ENCODE peak calls at places on chromosomes 4 and X, in four cellular contexts. One of them, this sample, is unnamed. For H3K4me1 and H3K9me3, the result is how much of the 10 kb centered on the place peaks cover.

GRCh38 chrX:48493890-48494364 is 14.9 kb upstream of the PORCN start:
- DNase-seq in SK-N-SH: no peak
- DNase-seq in lower lobe of right lung: no peak
- DNase-seq in body of pancreas: peak
- DNase-seq in this sample: peak

GRCh38 chr4:175309041-175309440 is 390.9 kb downstream of the ADAM29 start:
- DNase-seq in SK-N-SH: no peak
- DNase-seq in lower lobe of right lung: no peak
- DNase-seq in body of pancreas: no peak
- DNase-seq in this sample: no peak

GRCh38 chr4:112031712-112032328 is 113.4 kb upstream of the FAM241A start:
- DNase-seq in SK-N-SH: peak
- DNase-seq in lower lobe of right lung: no peak
- DNase-seq in body of pancreas: peak
- DNase-seq in this sample: peak

GRCh38 chr4:108113229-108113628 is 55.5 kb downstream of the LEF1 start:
- DNase-seq in SK-N-SH: no peak
- DNase-seq in lower lobe of right lung: no peak
- DNase-seq in body of pancreas: no peak
- DNase-seq in this sample: no peak

GRCh38 chr4:5710065-5710961 is 688 bp upstream of the EVC start:
- DNase-seq in SK-N-SH: peak
- DNase-seq in lower lobe of right lung: no peak
- DNase-seq in body of pancreas: no peak
- DNase-seq in this sample: no peak

GRCh38 chr4:115484479-115484878 is 371.1 kb upstream of the NDST4 start:
- DNase-seq in SK-N-SH: no peak
- DNase-seq in lower lobe of right lung: no peak
- DNase-seq in body of pancreas: no peak
- DNase-seq in this sample: no peak

GRCh38 chr4:35900608-35901243 is 343.6 kb downstream of the ARAP2 start:
- DNase-seq in SK-N-SH: no peak
- DNase-seq in lower lobe of right lung: no peak
- DNase-seq in body of pancreas: peak
- DNase-seq in this sample: no peak

GRCh38 chrX:97065066-97065465 is 181.4 kb downstream of the RPA4 start:
- DNase-seq in SK-N-SH: no peak
- DNase-seq in lower lobe of right lung: no peak
- DNase-seq in body of pancreas: no peak
- DNase-seq in this sample: no peak

GRCh38 chr4:13635281-13635799 is 7.8 kb upstream of the BOD1L1 start:
- DNase-seq in SK-N-SH: no peak
- DNase-seq in lower lobe of right lung: no peak
- DNase-seq in body of pancreas: no peak
- DNase-seq in this sample: no peak

GRCh38 chrX:16319929-16320328 is 152.6 kb downstream of the MAGEB17 start:
- DNase-seq in SK-N-SH: no peak
- DNase-seq in lower lobe of right lung: no peak
- DNase-seq in body of pancreas: no peak
- DNase-seq in this sample: no peak

GRCh38 chr4:5004496-5004895 is 14.8 kb downstream of the CYTL1 start:
- DNase-seq in SK-N-SH: no peak
- DNase-seq in lower lobe of right lung: no peak
- DNase-seq in body of pancreas: no peak
- DNase-seq in this sample: no peak

GRCh38 chr4:1208970-1209704 is 36.8 kb upstream of the SPON2 start:
- DNase-seq in SK-N-SH: no peak
- DNase-seq in lower lobe of right lung: peak
- DNase-seq in body of pancreas: no peak
- DNase-seq in this sample: peak

GRCh38 chr4:113411496-113411938 is 350.0 kb downstream of the CAMK2D start:
- DNase-seq in SK-N-SH: no peak
- DNase-seq in lower lobe of right lung: no peak
- DNase-seq in body of pancreas: no peak
- DNase-seq in this sample: no peak

GRCh38 chr4:21554510-21554909 is 394.1 kb downstream of the KCNIP4 start:
- DNase-seq in SK-N-SH: peak
- DNase-seq in lower lobe of right lung: no peak
- DNase-seq in body of pancreas: no peak
- DNase-seq in this sample: no peak

GRCh38 chr4:156799121-156799589 is 172.4 kb downstream of the PDGFC start:
- DNase-seq in SK-N-SH: no peak
- DNase-seq in lower lobe of right lung: no peak
- DNase-seq in body of pancreas: no peak
- DNase-seq in this sample: no peak

GRCh38 chr4:81606796-81607550 is 135.3 kb upstream of the RASGEF1B start:
- DNase-seq in SK-N-SH: no peak
- DNase-seq in lower lobe of right lung: peak
- DNase-seq in body of pancreas: no peak
- DNase-seq in this sample: peak

GRCh38 chr4:67273676-67274075 is 271.6 kb downstream of the CENPC start:
- DNase-seq in SK-N-SH: no peak
- DNase-seq in lower lobe of right lung: no peak
- DNase-seq in body of pancreas: no peak
- DNase-seq in this sample: no peak

GRCh38 chrX:111283446-111283845 is 13.2 kb upstream of the CAPN6 start:
- DNase-seq in SK-N-SH: no peak
- DNase-seq in lower lobe of right lung: no peak
- DNase-seq in body of pancreas: no peak
- DNase-seq in this sample: no peak

GRCh38 chrX:13357925-13358324 is 38.1 kb upstream of the ATXN3L start:
- DNase-seq in SK-N-SH: no peak
- DNase-seq in lower lobe of right lung: no peak
- DNase-seq in body of pancreas: no peak
- DNase-seq in this sample: peak

GRCh38 chr4:138798404-138798803 is 217.2 kb upstream of the NOCT start:
- DNase-seq in SK-N-SH: no peak
- DNase-seq in lower lobe of right lung: no peak
- DNase-seq in body of pancreas: no peak
- DNase-seq in this sample: no peak

GRCh38 chr4:52635130-52635529 is 24.0 kb downstream of the USP46 start:
- DNase-seq in SK-N-SH: no peak
- DNase-seq in lower lobe of right lung: no peak
- DNase-seq in body of pancreas: no peak
- DNase-seq in this sample: no peak

GRCh38 chr4:65089666-65090065 is 580.6 kb downstream of the EPHA5 start:
- DNase-seq in SK-N-SH: no peak
- DNase-seq in lower lobe of right lung: no peak
- DNase-seq in body of pancreas: no peak
- DNase-seq in this sample: no peak

GRCh38 chr4:155960522-155960921 is 6.9 kb upstream of the CTSO start:
- DNase-seq in SK-N-SH: no peak
- DNase-seq in lower lobe of right lung: no peak
- DNase-seq in body of pancreas: no peak
- DNase-seq in this sample: no peak

GRCh38 chr4:15234101-15234500 is 193.7 kb upstream of the C1QTNF7 start:
- DNase-seq in SK-N-SH: no peak
- DNase-seq in lower lobe of right lung: no peak
- DNase-seq in body of pancreas: no peak
- DNase-seq in this sample: no peak

GRCh38 chr4:101178731-101179130 is 168.6 kb downstream of the PPP3CA start:
- DNase-seq in SK-N-SH: no peak
- DNase-seq in lower lobe of right lung: no peak
- DNase-seq in body of pancreas: no peak
- DNase-seq in this sample: no peak

GRCh38 chrX:108439434-108439883 is at the start of gene COL4A5:
- DNase-seq in SK-N-SH: no peak
- DNase-seq in lower lobe of right lung: peak
- DNase-seq in body of pancreas: peak
- DNase-seq in this sample: peak

GRCh38 chr4:151922306-151922705 is 161.5 kb upstream of the GATB start:
- DNase-seq in SK-N-SH: no peak
- DNase-seq in lower lobe of right lung: no peak
- DNase-seq in body of pancreas: no peak
- DNase-seq in this sample: no peak

GRCh38 chrX:132584936-132585335 is 96.1 kb upstream of the MBNL3 start:
- DNase-seq in SK-N-SH: no peak
- DNase-seq in lower lobe of right lung: no peak
- DNase-seq in body of pancreas: no peak
- DNase-seq in this sample: no peak

GRCh38 chr4:57061395-57061794 is 48.8 kb downstream of the IGFBP7 start:
- DNase-seq in SK-N-SH: no peak
- DNase-seq in lower lobe of right lung: no peak
- DNase-seq in body of pancreas: no peak
- DNase-seq in this sample: no peak

GRCh38 chrX:18789916-18790315 is 82.5 kb downstream of the PPEF1 start:
- DNase-seq in SK-N-SH: no peak
- DNase-seq in lower lobe of right lung: no peak
- DNase-seq in body of pancreas: no peak
- DNase-seq in this sample: no peak

GRCh38 chr4:173528378-173529321 is 1.4 kb downstream of the HAND2 start:
- DNase-seq in SK-N-SH: peak
- DNase-seq in lower lobe of right lung: no peak
- DNase-seq in body of pancreas: no peak
- DNase-seq in this sample: no peak

GRCh38 chr4:69589884-69590283 is 49.6 kb downstream of the UGT2A2 start:
- DNase-seq in SK-N-SH: no peak
- DNase-seq in lower lobe of right lung: no peak
- DNase-seq in body of pancreas: no peak
- DNase-seq in this sample: no peak

GRCh38 chr4:55340246-55340645 is 5.8 kb upstream of the SRD5A3 start:
- DNase-seq in SK-N-SH: no peak
- DNase-seq in lower lobe of right lung: no peak
- DNase-seq in body of pancreas: no peak
- DNase-seq in this sample: no peak

GRCh38 chr4:3408793-3409330 is 32.9 kb upstream of the HGFAC start:
- DNase-seq in SK-N-SH: peak
- DNase-seq in lower lobe of right lung: no peak
- DNase-seq in body of pancreas: no peak
- DNase-seq in this sample: no peak

DNA sequence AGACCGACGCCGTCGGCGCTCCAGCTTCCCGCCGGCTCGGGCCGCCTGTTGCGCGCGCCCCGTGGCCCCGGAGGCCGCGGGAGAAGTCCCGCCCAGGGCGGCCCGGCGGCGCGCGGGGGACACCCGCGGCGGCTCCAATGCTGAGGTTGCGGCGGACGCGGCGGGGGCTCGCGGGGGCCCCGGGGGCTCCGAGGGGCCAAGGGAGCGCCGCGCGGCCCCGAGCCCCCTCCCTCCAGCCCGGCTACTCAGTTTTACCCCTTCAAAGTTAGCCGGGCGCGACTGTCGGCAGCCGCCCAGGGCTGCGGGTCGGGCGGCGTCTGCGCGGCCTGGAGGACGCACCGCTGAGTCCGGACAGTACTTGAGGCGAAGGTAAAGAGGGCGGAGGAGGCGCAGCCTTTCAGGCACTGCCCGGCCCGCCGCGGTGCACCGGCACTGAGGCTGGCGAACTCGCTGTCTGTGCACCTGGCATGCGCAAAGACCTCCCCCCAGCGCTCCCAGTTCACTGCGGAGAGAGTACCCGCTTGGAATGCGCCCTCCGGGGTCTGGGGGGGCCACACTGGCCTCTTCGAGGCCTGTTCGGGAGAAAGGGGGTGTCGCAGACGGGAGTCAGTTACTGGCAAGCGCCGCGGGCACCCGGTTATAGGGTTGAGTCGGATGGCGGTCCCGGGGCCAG is 1.3 kb downstream of the PCDH19 start:
- DNase-seq in SK-N-SH: peak
- DNase-seq in lower lobe of right lung: no peak
- DNase-seq in body of pancreas: no peak
- DNase-seq in this sample: no peak
- H3K4me3 ChIP-seq in SK-N-SH: no peak
- H3K4me3 ChIP-seq in lower lobe of right lung: peak
- H3K4me3 ChIP-seq in body of pancreas: no peak
- H3K4me3 ChIP-seq in this sample: no peak

GRCh38 chr4:146488495-146489174 is 33.1 kb downstream of the SLC10A7 start:
- DNase-seq in SK-N-SH: no peak
- DNase-seq in lower lobe of right lung: no peak
- DNase-seq in body of pancreas: no peak
- DNase-seq in this sample: no peak
- H3K4me1 ChIP-seq in SK-N-SH: under half
- H3K4me1 ChIP-seq in lower lobe of right lung: under half
- H3K4me1 ChIP-seq in body of pancreas: under half
- H3K4me1 ChIP-seq in this sample: under half

GRCh38 chr4:61750810-61751209 is 550.7 kb downstream of the ADGRL3 start:
- DNase-seq in SK-N-SH: no peak
- DNase-seq in lower lobe of right lung: no peak
- DNase-seq in body of pancreas: no peak
- DNase-seq in this sample: no peak
- H3K9me3 ChIP-seq in SK-N-SH: under half
- H3K9me3 ChIP-seq in lower lobe of right lung: under half
- H3K9me3 ChIP-seq in body of pancreas: under half
- H3K9me3 ChIP-seq in this sample: under half

GRCh38 chr4:185514182-185514697 is 21.1 kb downstream of the PDLIM3 start:
- DNase-seq in SK-N-SH: no peak
- DNase-seq in lower lobe of right lung: no peak
- DNase-seq in body of pancreas: no peak
- DNase-seq in this sample: no peak
- H3K4me3 ChIP-seq in SK-N-SH: no peak
- H3K4me3 ChIP-seq in lower lobe of right lung: no peak
- H3K4me3 ChIP-seq in body of pancreas: no peak
- H3K4me3 ChIP-seq in this sample: no peak

DNA sequence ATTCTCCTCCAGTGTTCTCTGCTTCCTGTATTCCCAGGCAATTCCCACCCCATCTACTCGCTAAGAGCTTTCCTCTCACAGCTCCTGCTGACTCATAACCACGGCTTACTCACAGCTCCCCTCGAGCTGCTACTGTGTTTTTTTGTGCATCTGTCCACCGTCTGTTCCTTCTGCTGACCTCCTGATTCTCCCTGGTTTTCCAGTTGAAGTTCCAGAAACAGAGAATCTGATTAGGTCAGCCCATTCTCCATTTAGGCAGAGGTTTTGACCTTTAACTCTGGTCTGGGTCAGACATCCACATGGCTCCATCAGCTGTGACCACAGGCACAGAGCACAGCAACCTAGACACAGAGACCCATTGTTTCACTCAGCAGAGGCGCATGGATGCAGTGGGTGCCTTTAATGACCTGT is 5.5 kb upstream of the SMIM20 start:
- DNase-seq in SK-N-SH: no peak
- DNase-seq in lower lobe of right lung: no peak
- DNase-seq in body of pancreas: no peak
- DNase-seq in this sample: no peak
- H3K4me1 ChIP-seq in SK-N-SH: under half
- H3K4me1 ChIP-seq in lower lobe of right lung: under half
- H3K4me1 ChIP-seq in body of pancreas: under half
- H3K4me1 ChIP-seq in this sample: under half

GRCh38 chr4:25540734-25541133 is 114.9 kb upstream of the SLC34A2 start:
- DNase-seq in SK-N-SH: no peak
- DNase-seq in lower lobe of right lung: no peak
- DNase-seq in body of pancreas: no peak
- DNase-seq in this sample: no peak
- H3K9me3 ChIP-seq in SK-N-SH: under half
- H3K9me3 ChIP-seq in lower lobe of right lung: under half
- H3K9me3 ChIP-seq in body of pancreas: under half
- H3K9me3 ChIP-seq in this sample: under half

GRCh38 chr4:33841120-33841519 is 2403.2 kb downstream of the ARAP2 start:
- DNase-seq in SK-N-SH: no peak
- DNase-seq in lower lobe of right lung: no peak
- DNase-seq in body of pancreas: no peak
- DNase-seq in this sample: no peak
- H3K4me3 ChIP-seq in SK-N-SH: no peak
- H3K4me3 ChIP-seq in lower lobe of right lung: no peak
- H3K4me3 ChIP-seq in body of pancreas: no peak
- H3K4me3 ChIP-seq in this sample: no peak